ENCODE peak calls at places on chromosomes 3 and 15, in four cellular contexts. One of them, this sample, is unnamed.

GRCh38 chr3:50165388-50166308 is 10.5 kb downstream of the SEMA3F start:
- DNase-seq in breast epithelium: no peak
- DNase-seq in suprapubic skin: no peak
- DNase-seq in stomach: peak; percentile 43
- DNase-seq in this sample: peak; percentile 89

GRCh38 chr15:76340198-76340801 is 3.7 kb downstream of the ISL2 start:
- DNase-seq in breast epithelium: no peak
- DNase-seq in suprapubic skin: no peak
- DNase-seq in stomach: no peak
- DNase-seq in this sample: no peak

GRCh38 chr15:43187544-43188155 is 2.4 kb downstream of the CCNDBP1 start:
- DNase-seq in breast epithelium: no peak
- DNase-seq in suprapubic skin: no peak
- DNase-seq in stomach: no peak
- DNase-seq in this sample: no peak

GRCh38 chr15:34514251-34514760 is 69.1 kb downstream of the GOLGA8B start:
- DNase-seq in breast epithelium: no peak
- DNase-seq in suprapubic skin: no peak
- DNase-seq in stomach: no peak
- DNase-seq in this sample: no peak

GRCh38 chr3:197942956-197943556 is 6.9 kb upstream of the RPL35A start:
- DNase-seq in breast epithelium: no peak
- DNase-seq in suprapubic skin: no peak
- DNase-seq in stomach: no peak
- DNase-seq in this sample: peak; percentile 2

GRCh38 chr15:45638641-45639040 is 3.8 kb downstream of the SQOR start:
- DNase-seq in breast epithelium: no peak
- DNase-seq in suprapubic skin: no peak
- DNase-seq in stomach: no peak
- DNase-seq in this sample: no peak

GRCh38 chr15:90686435-90687218 is 30.5 kb upstream of the BLM start:
- DNase-seq in breast epithelium: no peak
- DNase-seq in suprapubic skin: no peak
- DNase-seq in stomach: no peak
- DNase-seq in this sample: no peak

GRCh38 chr3:141235661-141236171 is 4.1 kb downstream of the PXYLP1 start:
- DNase-seq in breast epithelium: no peak
- DNase-seq in suprapubic skin: no peak
- DNase-seq in stomach: no peak
- DNase-seq in this sample: no peak

GRCh38 chr3:190811775-190812480 is 50.6 kb downstream of the GMNC start:
- DNase-seq in breast epithelium: no peak
- DNase-seq in suprapubic skin: no peak
- DNase-seq in stomach: no peak
- DNase-seq in this sample: no peak

GRCh38 chr3:146165370-146165769 is 4.4 kb upstream of the PLOD2 start:
- DNase-seq in breast epithelium: no peak
- DNase-seq in suprapubic skin: no peak
- DNase-seq in stomach: no peak
- DNase-seq in this sample: no peak

GRCh38 chr3:42179110-42179725 is 86.8 kb downstream of the CCK start:
- DNase-seq in breast epithelium: no peak
- DNase-seq in suprapubic skin: no peak
- DNase-seq in stomach: no peak
- DNase-seq in this sample: peak; percentile 73

GRCh38 chr3:54891540-54891897 is 36.3 kb downstream of the LRTM1 start:
- DNase-seq in breast epithelium: peak; percentile 58
- DNase-seq in suprapubic skin: peak; percentile 84
- DNase-seq in stomach: peak; percentile 64
- DNase-seq in this sample: peak; percentile 74

GRCh38 chr15:94412979-94413741 is 181.8 kb downstream of the MCTP2 start:
- DNase-seq in breast epithelium: no peak
- DNase-seq in suprapubic skin: no peak
- DNase-seq in stomach: no peak
- DNase-seq in this sample: no peak

GRCh38 chr3:99911433-99911832 is 93.8 kb downstream of the CMSS1 start:
- DNase-seq in breast epithelium: no peak
- DNase-seq in suprapubic skin: no peak
- DNase-seq in stomach: no peak
- DNase-seq in this sample: no peak

GRCh38 chr3:113261996-113262665 is 50.8 kb downstream of the BOC start:
- DNase-seq in breast epithelium: no peak
- DNase-seq in suprapubic skin: no peak
- DNase-seq in stomach: no peak
- DNase-seq in this sample: no peak

GRCh38 chr3:16609927-16610580 is 4.8 kb upstream of the DAZL start:
- DNase-seq in breast epithelium: no peak
- DNase-seq in suprapubic skin: no peak
- DNase-seq in stomach: no peak
- DNase-seq in this sample: no peak

GRCh38 chr15:80512729-80513670 is 108.8 kb downstream of the ARNT2 start:
- DNase-seq in breast epithelium: no peak
- DNase-seq in suprapubic skin: no peak
- DNase-seq in stomach: no peak
- DNase-seq in this sample: no peak

GRCh38 chr3:120526011-120526870 is 69.9 kb upstream of the NDUFB4 start:
- DNase-seq in breast epithelium: no peak
- DNase-seq in suprapubic skin: no peak
- DNase-seq in stomach: no peak
- DNase-seq in this sample: no peak

GRCh38 chr15:91116379-91117067 is 16.5 kb downstream of the SV2B start:
- DNase-seq in breast epithelium: no peak
- DNase-seq in suprapubic skin: no peak
- DNase-seq in stomach: no peak
- DNase-seq in this sample: no peak

GRCh38 chr3:11845661-11846060 is 1.0 kb downstream of the TAMM41 start:
- DNase-seq in breast epithelium: no peak
- DNase-seq in suprapubic skin: no peak
- DNase-seq in stomach: no peak
- DNase-seq in this sample: no peak

GRCh38 chr3:35200056-35200455 is 439.3 kb upstream of the ARPP21 start:
- DNase-seq in breast epithelium: no peak
- DNase-seq in suprapubic skin: no peak
- DNase-seq in stomach: no peak
- DNase-seq in this sample: no peak

GRCh38 chr3:139100821-139101220 is 56.1 kb upstream of the PRR23C start:
- DNase-seq in breast epithelium: no peak
- DNase-seq in suprapubic skin: no peak
- DNase-seq in stomach: no peak
- DNase-seq in this sample: peak; percentile 50

GRCh38 chr3:136802481-136802996 is 16.4 kb upstream of the SLC35G2 start:
- DNase-seq in breast epithelium: no peak
- DNase-seq in suprapubic skin: no peak
- DNase-seq in stomach: no peak
- DNase-seq in this sample: no peak

GRCh38 chr3:160778480-160778879 is 22.4 kb downstream of the PPM1L start:
- DNase-seq in breast epithelium: no peak
- DNase-seq in suprapubic skin: no peak
- DNase-seq in stomach: no peak
- DNase-seq in this sample: no peak

GRCh38 chr3:184765047-184765729 is 46.8 kb upstream of the VPS8 start:
- DNase-seq in breast epithelium: no peak
- DNase-seq in suprapubic skin: no peak
- DNase-seq in stomach: no peak
- DNase-seq in this sample: no peak

GRCh38 chr3:181794036-181794790 is 82.5 kb downstream of the SOX2 start:
- DNase-seq in breast epithelium: no peak
- DNase-seq in suprapubic skin: no peak
- DNase-seq in stomach: no peak
- DNase-seq in this sample: no peak

GRCh38 chr3:168622795-168623194 is 527.1 kb upstream of the GOLIM4 start:
- DNase-seq in breast epithelium: no peak
- DNase-seq in suprapubic skin: no peak
- DNase-seq in stomach: no peak
- DNase-seq in this sample: no peak

GRCh38 chr3:168625477-168625876 is 529.8 kb upstream of the GOLIM4 start:
- DNase-seq in breast epithelium: no peak
- DNase-seq in suprapubic skin: no peak
- DNase-seq in stomach: no peak
- DNase-seq in this sample: no peak

GRCh38 chr3:168624195-168624594 is 528.5 kb upstream of the GOLIM4 start:
- DNase-seq in breast epithelium: no peak
- DNase-seq in suprapubic skin: no peak
- DNase-seq in stomach: no peak
- DNase-seq in this sample: no peak

GRCh38 chr3:168628549-168628948 is 532.8 kb upstream of the GOLIM4 start:
- DNase-seq in breast epithelium: no peak
- DNase-seq in suprapubic skin: no peak
- DNase-seq in stomach: no peak
- DNase-seq in this sample: no peak

DNA sequence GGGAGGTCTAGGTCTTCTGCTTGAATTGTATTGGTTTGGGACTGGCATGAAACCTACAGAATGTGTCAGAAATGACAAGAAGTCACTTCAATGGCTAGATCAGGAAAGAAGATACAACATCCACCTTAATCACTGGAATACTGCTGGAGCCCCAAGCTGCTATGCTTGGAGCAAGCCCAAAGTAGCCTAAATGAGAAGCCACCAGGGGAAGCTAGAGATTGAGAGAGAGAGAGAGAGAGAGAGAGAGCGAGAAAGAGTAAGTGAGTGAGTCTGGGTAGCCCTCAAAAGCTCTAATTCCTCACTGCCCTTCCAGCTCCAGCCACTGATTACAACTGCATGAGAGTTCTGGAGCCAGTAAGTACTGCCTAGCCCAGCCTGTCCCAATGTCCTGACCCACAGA is 529.2 kb upstream of the GOLIM4 start:
- DNase-seq in breast epithelium: no peak
- DNase-seq in suprapubic skin: no peak
- DNase-seq in stomach: no peak
- DNase-seq in this sample: no peak
- TF ChIP-seq CTCF in breast epithelium: no peak
- TF ChIP-seq CTCF in suprapubic skin: no peak
- TF ChIP-seq CTCF in stomach: no peak
- TF ChIP-seq CTCF in this sample: no peak

GRCh38 chr3:73556520-73557371 is 68.0 kb downstream of the PDZRN3 start:
- DNase-seq in breast epithelium: no peak
- DNase-seq in suprapubic skin: no peak
- DNase-seq in stomach: no peak
- DNase-seq in this sample: no peak
- H3K27ac ChIP-seq in breast epithelium: peak overlapping the region; percentile 36
- H3K27ac ChIP-seq in suprapubic skin: peak overlapping the region; percentile 34
- H3K27ac ChIP-seq in stomach: peak overlapping the region; percentile 75
- H3K27ac ChIP-seq in this sample: peak overlapping the region; percentile 56

DNA sequence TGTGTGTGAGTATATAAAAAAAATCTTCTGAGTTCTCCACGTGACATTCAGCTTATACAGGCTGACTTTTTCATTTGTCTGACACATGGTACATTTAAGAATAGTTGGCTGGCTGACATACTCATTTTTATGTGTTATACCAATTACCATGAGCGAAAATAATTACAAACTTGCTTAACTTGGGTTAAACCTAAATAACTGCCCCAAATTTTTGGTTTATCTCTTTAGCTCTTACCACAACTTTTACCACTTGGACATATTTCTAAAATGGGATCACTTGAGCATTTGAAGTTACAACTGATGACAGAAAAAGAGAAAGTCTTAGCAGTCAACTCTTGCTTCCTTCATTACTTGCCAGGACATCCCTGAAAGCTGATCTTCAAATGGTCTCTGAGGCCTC is 618.1 kb downstream of the RBMS3 start:
- DNase-seq in breast epithelium: no peak
- DNase-seq in suprapubic skin: no peak
- DNase-seq in stomach: no peak
- DNase-seq in this sample: no peak
- H3K4me3 ChIP-seq in breast epithelium: no peak overlapping the region
- H3K4me3 ChIP-seq in suprapubic skin: no peak overlapping the region
- H3K4me3 ChIP-seq in stomach: no peak overlapping the region
- H3K4me3 ChIP-seq in this sample: no peak overlapping the region

GRCh38 chr3:129857899-129858298 is 35.6 kb downstream of the TMCC1 start:
- DNase-seq in breast epithelium: no peak
- DNase-seq in suprapubic skin: no peak
- DNase-seq in stomach: no peak
- DNase-seq in this sample: no peak
- TF ChIP-seq CTCF in breast epithelium: no peak
- TF ChIP-seq CTCF in suprapubic skin: no peak
- TF ChIP-seq CTCF in stomach: no peak
- TF ChIP-seq CTCF in this sample: no peak

GRCh38 chr15:63020128-63020527 is 22.4 kb upstream of the TPM1 start:
- DNase-seq in breast epithelium: no peak
- DNase-seq in suprapubic skin: no peak
- DNase-seq in stomach: no peak
- DNase-seq in this sample: no peak
- H3K27ac ChIP-seq in breast epithelium: peak overlapping the region; percentile 85
- H3K27ac ChIP-seq in suprapubic skin: no peak overlapping the region
- H3K27ac ChIP-seq in stomach: no peak overlapping the region
- H3K27ac ChIP-seq in this sample: no peak overlapping the region

GRCh38 chr15:74613089-74613952 is 2.3 kb upstream of the CLK3 start:
- DNase-seq in breast epithelium: no peak
- DNase-seq in suprapubic skin: no peak
- DNase-seq in stomach: no peak
- DNase-seq in this sample: no peak
- H3K4me3 ChIP-seq in breast epithelium: no peak overlapping the region
- H3K4me3 ChIP-seq in suprapubic skin: no peak overlapping the region
- H3K4me3 ChIP-seq in stomach: no peak overlapping the region
- H3K4me3 ChIP-seq in this sample: no peak overlapping the region

GRCh38 chr3:195555110-195555509 is 12.0 kb upstream of the PPP1R2 start:
- DNase-seq in breast epithelium: no peak
- DNase-seq in suprapubic skin: no peak
- DNase-seq in stomach: no peak
- DNase-seq in this sample: no peak

GRCh38 chr3:195554458-195554857 is 11.3 kb upstream of the PPP1R2 start:
- DNase-seq in breast epithelium: no peak
- DNase-seq in suprapubic skin: no peak
- DNase-seq in stomach: no peak
- DNase-seq in this sample: no peak

GRCh38 chr3:195557327-195557726 is 14.2 kb upstream of the PPP1R2 start:
- DNase-seq in breast epithelium: no peak
- DNase-seq in suprapubic skin: no peak
- DNase-seq in stomach: no peak
- DNase-seq in this sample: no peak

GRCh38 chr3:195558602-195559001 is 15.5 kb upstream of the PPP1R2 start:
- DNase-seq in breast epithelium: no peak
- DNase-seq in suprapubic skin: no peak
- DNase-seq in stomach: no peak
- DNase-seq in this sample: no peak

DNA sequence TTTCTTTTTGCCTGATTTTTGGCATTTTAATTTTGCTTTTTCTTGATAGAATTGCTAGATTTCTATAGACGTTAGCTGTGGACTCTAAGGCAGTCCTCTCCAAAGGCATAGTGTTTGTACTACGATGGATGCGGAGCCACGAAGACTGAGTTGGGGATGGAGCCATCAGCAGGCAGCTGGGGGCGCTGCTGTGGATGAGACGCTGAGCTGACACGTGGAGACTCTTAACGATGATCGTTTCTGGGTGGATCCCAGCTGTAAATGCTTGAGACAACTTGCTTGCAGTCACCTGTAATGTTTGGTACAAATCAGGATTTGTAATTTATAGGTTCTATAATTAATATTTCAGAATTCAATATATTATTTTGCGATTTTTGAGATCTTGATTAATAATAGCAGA is 13.3 kb upstream of the PPP1R2 start:
- DNase-seq in breast epithelium: no peak
- DNase-seq in suprapubic skin: no peak
- DNase-seq in stomach: no peak
- DNase-seq in this sample: no peak
- TF ChIP-seq CTCF in breast epithelium: no peak
- TF ChIP-seq CTCF in suprapubic skin: no peak
- TF ChIP-seq CTCF in stomach: no peak
- TF ChIP-seq CTCF in this sample: no peak

GRCh38 chr3:129313983-129314756 is 35.5 kb downstream of the HMCES start:
- DNase-seq in breast epithelium: no peak
- DNase-seq in suprapubic skin: no peak
- DNase-seq in stomach: no peak
- DNase-seq in this sample: no peak
- H3K27ac ChIP-seq in breast epithelium: peak overlapping the region; percentile 93
- H3K27ac ChIP-seq in suprapubic skin: peak overlapping the region; percentile 93
- H3K27ac ChIP-seq in stomach: peak overlapping the region; percentile 92
- H3K27ac ChIP-seq in this sample: peak overlapping the region; percentile 90